ENCODE peak calls at places on chromosomes 12 and 14, in five cellular contexts. U is fibroblast of the aortic adventitia, V is NCI-H1694, A is testis, B is GM10248. P is an unnamed sample.

GRCh38 chr12:46453428-46453827 is 80.9 kb upstream of the SLC38A2 start:
- DNase-seq in U (no peak), V (no peak), A (no peak), B (no peak), P (no peak)

GRCh38 chr14:103696466-103697071 is 18.7 kb downstream of the XRCC3 start:
- DNase-seq in U (peak), V (no peak), A (peak), B (no peak), P (peak)

GRCh38 chr14:28102814-28103213 is 663.8 kb upstream of the FOXG1 start:
- DNase-seq in U (peak), V (no peak), A (no peak), B (no peak), P (no peak)

GRCh38 chr14:55062517-55063351 is 11.3 kb downstream of the MAPK1IP1L start:
- DNase-seq in U (peak), V (peak), A (no peak), B (no peak), P (no peak)

GRCh38 chr12:71439613-71440392 is at the start of gene LGR5:
- DNase-seq in U (peak), V (no peak), A (peak), B (peak), P (no peak)

GRCh38 chr14:71235865-71236264 is 328.6 kb downstream of the PCNX1 start:
- DNase-seq in U (peak), V (no peak), A (peak), B (no peak), P (no peak)

GRCh38 chr12:96752211-96752610 is 154.8 kb upstream of the NEDD1 start:
- DNase-seq in U (no peak), V (no peak), A (no peak), B (no peak), P (no peak)

GRCh38 chr12:124561231-124561630 is 6.2 kb downstream of the NCOR2 start:
- DNase-seq in U (no peak), V (no peak), A (no peak), B (no peak), P (no peak)

GRCh38 chr14:23408307-23408630 is 196 bp upstream of the MYH6 start:
- DNase-seq in U (no peak), V (no peak), A (no peak), B (no peak), P (no peak)

GRCh38 chr12:113116875-113117274 is 18.7 kb downstream of the RASAL1 start:
- DNase-seq in U (no peak), V (no peak), A (no peak), B (no peak), P (no peak)

GRCh38 chr12:109994262-109995175 is 1.6 kb downstream of the GIT2 start:
- DNase-seq in U (no peak), V (no peak), A (no peak), B (no peak), P (no peak)

GRCh38 chr12:46110928-46111699 is 120.7 kb upstream of the SCAF11 start:
- DNase-seq in U (no peak), V (no peak), A (no peak), B (no peak), P (no peak)

GRCh38 chr12:91613223-91613779 is 430.7 kb upstream of the DCN start:
- DNase-seq in U (no peak), V (no peak), A (peak), B (no peak), P (peak)

GRCh38 chr12:4178424-4179184 is 95.0 kb upstream of the CCND2 start:
- DNase-seq in U (no peak), V (no peak), A (no peak), B (no peak), P (no peak)

GRCh38 chr12:131112690-131113290 is 159.1 kb downstream of the ADGRD1 start:
- DNase-seq in U (peak), V (no peak), A (no peak), B (no peak), P (no peak)

P was measured in amniotic epithelial cell.